ENCODE peak calls at places on chromosomes 12 and 14, in ten cellular contexts. P is fibroblast of pulmonary artery, U is right cardiac atrium, H is BJ, S is skeletal muscle cell, O is sigmoid colon, G is mesendoderm, C is HFF-Myc, J is SK-N-MC, K is HCT116. N is an unnamed sample.

GRCh38 chr12:62123721-62124203 is 136.4 kb upstream of the USP15 start:
- DNase-seq in P (peak), U (no peak), H (no peak), S (peak), O (no peak), G (peak), C (peak), J (peak), K (peak), N (peak)

GRCh38 chr12:45745861-45746277 is 16.4 kb downstream of the ARID2 start:
- DNase-seq in P (peak), U (no peak), H (no peak), S (no peak), O (no peak), G (no peak), C (no peak), J (no peak), K (no peak), N (peak)

GRCh38 chr14:54451178-54451601 is 10.0 kb upstream of the CNIH1 start:
- DNase-seq in P (no peak), U (no peak), H (no peak), S (no peak), O (no peak), G (no peak), C (no peak), J (no peak), K (no peak), N (no peak)

GRCh38 chr12:124970647-124971402 is 18.1 kb downstream of the DHX37 start:
- DNase-seq in P (no peak), U (peak), H (no peak), S (no peak), O (no peak), G (no peak), C (no peak), J (no peak), K (no peak), N (no peak)

GRCh38 chr12:109797905-109798669 is 35.1 kb downstream of the TRPV4 start:
- DNase-seq in P (no peak), U (no peak), H (no peak), S (no peak), O (no peak), G (peak), C (no peak), J (no peak), K (no peak), N (no peak)

GRCh38 chr14:54597795-54598443 is 31.0 kb downstream of the SAMD4A start:
- DNase-seq in P (no peak), U (no peak), H (no peak), S (no peak), O (no peak), G (peak), C (no peak), J (no peak), K (no peak), N (peak)

GRCh38 chr14:93894992-93895391 is 32.2 kb upstream of the FAM181A start:
- DNase-seq in P (no peak), U (no peak), H (no peak), S (no peak), O (no peak), G (peak), C (no peak), J (no peak), K (no peak), N (no peak)

GRCh38 chr12:132783917-132784531 is 22.4 kb upstream of the ANKLE2 start:
- DNase-seq in P (no peak), U (peak), H (no peak), S (no peak), O (no peak), G (no peak), C (no peak), J (no peak), K (no peak), N (no peak)

GRCh38 chr14:93146119-93146518 is 30.4 kb upstream of the ITPK1 start:
- DNase-seq in P (no peak), U (no peak), H (no peak), S (no peak), O (no peak), G (no peak), C (no peak), J (no peak), K (no peak), N (no peak)

GRCh38 chr14:63039800-63040380 is 5.4 kb downstream of the KCNH5 start:
- DNase-seq in P (peak), U (no peak), H (peak), S (no peak), O (no peak), G (peak), C (no peak), J (peak), K (no peak), N (peak)

GRCh38 chr12:52235001-52235760 is 2.1 kb downstream of the KRT7 start:
- DNase-seq in P (peak), U (no peak), H (no peak), S (no peak), O (peak), G (no peak), C (no peak), J (no peak), K (no peak), N (peak)

GRCh38 chr14:96037891-96038557 is 1.1 kb upstream of the C14orf132 start:
- DNase-seq in P (peak), U (peak), H (no peak), S (no peak), O (peak), G (peak), C (no peak), J (no peak), K (peak), N (peak)

GRCh38 chr12:50572275-50572674 is 67.5 kb downstream of the DIP2B start:
- DNase-seq in P (peak), U (no peak), H (peak), S (peak), O (no peak), G (peak), C (no peak), J (peak), K (no peak), N (peak)

GRCh38 chr12:129870146-129870545 is 33.7 kb downstream of the TMEM132D start:
- DNase-seq in P (no peak), U (no peak), H (no peak), S (no peak), O (no peak), G (peak), C (no peak), J (no peak), K (no peak), N (no peak)

GRCh38 chr12:62695696-62696095 is 229.1 kb downstream of the MON2 start:
- DNase-seq in P (no peak), U (no peak), H (no peak), S (no peak), O (no peak), G (peak), C (no peak), J (no peak), K (no peak), N (no peak)

GRCh38 chr14:67480011-67480410 is 8.5 kb downstream of the TMEM229B start:
- DNase-seq in P (no peak), U (no peak), H (no peak), S (no peak), O (no peak), G (no peak), C (no peak), J (no peak), K (no peak), N (no peak)

GRCh38 chr14:104742586-104743455 is 10.1 kb upstream of the SIVA1 start:
- DNase-seq in P (no peak), U (peak), H (no peak), S (no peak), O (no peak), G (no peak), C (no peak), J (no peak), K (no peak), N (no peak)

DNA sequence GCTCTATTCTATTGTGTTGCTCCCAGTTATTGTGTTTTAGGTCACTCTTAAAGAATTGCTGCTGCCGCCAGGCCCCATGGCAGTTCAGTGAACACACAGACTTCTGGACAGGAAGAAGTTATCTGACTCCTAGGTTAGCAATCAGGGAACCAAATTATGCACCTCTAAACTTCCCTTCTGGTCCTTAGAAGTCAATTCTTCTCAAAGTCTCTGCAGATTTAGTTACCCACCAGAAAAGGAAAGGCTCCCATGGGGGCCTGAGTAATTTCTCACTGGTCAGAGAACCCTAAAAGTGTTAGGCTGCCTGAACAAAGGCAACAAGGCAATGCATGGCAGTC is 10.0 kb downstream of the EMP1 start:
- DNase-seq in P (no peak), U (no peak), H (no peak), S (no peak), O (no peak), G (no peak), C (peak), J (no peak), K (no peak), N (no peak)
- H3K4me3 ChIP-seq in P (peak), U (no peak), H (no peak), S (peak), O (no peak), G (no peak), C (no peak), J (no peak), K (peak), N (no peak)

DNA sequence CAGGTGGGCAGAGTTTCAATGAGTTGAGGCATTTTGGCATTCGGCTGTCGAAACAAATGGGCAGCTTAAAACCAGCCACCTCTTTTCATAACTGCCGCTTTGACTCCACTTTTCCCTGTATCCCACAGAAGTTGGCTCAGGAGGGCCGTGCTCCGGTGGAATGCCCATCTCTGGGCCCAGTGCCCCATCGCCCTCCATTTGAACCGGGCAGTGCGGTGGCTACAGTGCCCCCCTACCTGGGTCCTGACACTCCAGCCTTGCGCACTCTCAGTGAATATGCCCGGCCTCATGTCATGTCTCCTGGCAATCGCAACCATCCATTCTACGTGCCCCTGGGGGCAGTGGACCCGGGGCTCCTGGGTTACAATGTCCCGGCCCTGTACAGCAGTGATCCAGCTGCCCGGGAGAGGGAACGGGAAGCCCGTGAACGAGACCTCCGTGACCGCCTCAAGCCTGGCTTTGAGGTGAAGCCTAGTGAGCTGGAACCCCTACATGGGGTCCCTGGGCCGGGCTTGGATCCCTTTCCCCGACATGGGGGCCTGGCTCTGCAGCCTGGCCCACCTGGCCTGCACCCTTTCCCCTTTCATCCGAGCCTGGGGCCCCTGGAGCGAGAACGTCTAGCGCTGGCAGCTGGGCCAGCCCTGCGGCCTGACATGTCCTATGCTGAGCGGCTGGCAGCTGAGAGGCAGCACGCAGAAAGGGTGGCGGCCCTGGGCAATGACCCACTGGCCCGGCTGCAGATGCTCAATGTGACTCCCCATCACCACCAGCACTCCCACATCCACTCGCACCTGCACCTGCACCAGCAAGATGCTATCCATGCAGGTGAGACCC is 5.0 kb upstream of the RNU7-1 start:
- DNase-seq in P (no peak), U (peak), H (no peak), S (no peak), O (no peak), G (no peak), C (no peak), J (no peak), K (no peak), N (no peak)
- H3K4me3 ChIP-seq in P (peak), U (no peak), H (peak), S (peak), O (peak), G (no peak), C (no peak), J (peak), K (peak), N (peak)

GRCh38 chr12:54411398-54412241 is 7.4 kb downstream of the ITGA5 start:
- DNase-seq in P (peak), U (peak), H (peak), S (peak), O (peak), G (no peak), C (peak), J (no peak), K (no peak), N (peak)
- H3K4me3 ChIP-seq in P (no peak), U (no peak), H (no peak), S (no peak), O (peak), G (no peak), C (no peak), J (no peak), K (no peak), N (no peak)

GRCh38 chr12:6792522-6793201 is 3.3 kb downstream of the CD4 start:
- DNase-seq in P (peak), U (peak), H (no peak), S (no peak), O (peak), G (no peak), C (no peak), J (no peak), K (no peak), N (no peak)
- H3K4me3 ChIP-seq in P (no peak), U (no peak), H (no peak), S (no peak), O (peak), G (no peak), C (no peak), J (no peak), K (no peak), N (no peak)

GRCh38 chr14:89014570-89014847 is 190.1 kb downstream of the TTC8 start:
- DNase-seq in P (no peak), U (no peak), H (no peak), S (no peak), O (no peak), G (no peak), C (no peak), J (no peak), K (no peak), N (no peak)
- H3K4me3 ChIP-seq in P (no peak), U (no peak), H (no peak), S (no peak), O (no peak), G (no peak), C (no peak), J (no peak), K (no peak), N (no peak)

GRCh38 chr12:117022465-117022864 is 76.8 kb downstream of the TESC start:
- DNase-seq in P (no peak), U (no peak), H (no peak), S (no peak), O (peak), G (no peak), C (no peak), J (no peak), K (no peak), N (no peak)
- H3K4me3 ChIP-seq in P (no peak), U (no peak), H (no peak), S (no peak), O (no peak), G (no peak), C (no peak), J (no peak), K (no peak), N (no peak)

GRCh38 chr14:22489957-22490950 is 98.8 kb downstream of the DAD1 start:
- DNase-seq in P (no peak), U (no peak), H (no peak), S (no peak), O (no peak), G (no peak), C (no peak), J (no peak), K (no peak), N (no peak)
- H3K4me3 ChIP-seq in P (no peak), U (no peak), H (no peak), S (no peak), O (no peak), G (no peak), C (no peak), J (no peak), K (no peak), N (no peak)